ENCODE peak calls at places on chromosomes 7 and 10, in seven cellular contexts. V is SK-N-SH; G is HCT116; P is kidney glomerular epithelial cell; R is stimulated activated CD8-positive, alpha-beta memory T cell treated with anti-CD3 and anti-CD28 coated beads, Interleukin-15, amount 100 ng/mL, for 24 hours; H is mucosa of gallbladder; U is CD8-positive, alpha-beta memory T cell. Y is an unnamed sample.
A peak's percentile ranks its signal among the peaks of the same experiment; 100 is the strongest.

GRCh38 chr7:94314526-94314925 is 80.2 kb upstream of the COL1A2 start:
- DNase-seq in V (no peak), G (no peak), P (peak; percentile 19), R (no peak), H (no peak), U (no peak), Y (no peak)

GRCh38 chr7:134703781-134704180 is 57.1 kb downstream of the BPGM start:
- DNase-seq in V (no peak), G (no peak), P (no peak), R (no peak), H (no peak), U (no peak), Y (no peak)

GRCh38 chr7:49773082-49773938 is at the start of gene VWC2:
- DNase-seq in V (peak; percentile 37), G (no peak), P (no peak), R (no peak), H (no peak), U (no peak), Y (peak; percentile 29)

GRCh38 chr10:35643976-35644799 is 2.1 kb upstream of the FZD8 start:
- DNase-seq in V (no peak), G (no peak), P (no peak), R (no peak), H (no peak), U (peak; percentile 4), Y (no peak)

GRCh38 chr7:2138146-2138765 is 94.5 kb downstream of the MAD1L1 start:
- DNase-seq in V (peak; percentile 85), G (no peak), P (no peak), R (peak; percentile 13), H (no peak), U (peak; percentile 29), Y (peak; percentile 45)

GRCh38 chr7:136528329-136528728 is 340.1 kb upstream of the CHRM2 start:
- DNase-seq in V (no peak), G (no peak), P (peak; percentile 37), R (no peak), H (no peak), U (no peak), Y (no peak)

GRCh38 chr10:94006591-94007550 is 13.1 kb downstream of the PLCE1 start:
- DNase-seq in V (no peak), G (no peak), P (peak; percentile 55), R (no peak), H (peak; percentile 79), U (no peak), Y (peak; percentile 40)

GRCh38 chr7:113320419-113320818 is 202.1 kb upstream of the SMIM30 start:
- DNase-seq in V (no peak), G (no peak), P (no peak), R (no peak), H (no peak), U (no peak), Y (no peak)

GRCh38 chr7:130458256-130458655 is 17.4 kb upstream of the CEP41 start:
- DNase-seq in V (no peak), G (no peak), P (no peak), R (no peak), H (no peak), U (peak; percentile 14), Y (no peak)